ENCODE peak calls at places on chromosomes 6 and 20, in ten cellular contexts. I is heart left ventricle, V is right lobe of liver, H is endodermal cell, J is ovary, X is endothelial cell of umbilical vein, Y is WTC11, K is fibroblast of lung, D is AG04449, G is AG09309. C is an unnamed sample.

GRCh38 chr20:1033751-1034419 is 31.8 kb upstream of the RSPO4 start:
- DNase-seq in Y (no peak), K (no peak), I (no peak), G (no peak), X (no peak), V (no peak), J (no peak), H (no peak), D (no peak), C (peak)

GRCh38 chr20:24102290-24102689 is 113.7 kb upstream of the GGTLC1 start:
- DNase-seq in V (peak), J (no peak), I (no peak), H (peak), G (no peak), Y (peak), D (no peak), X (no peak), K (no peak), C (no peak)

GRCh38 chr20:32455901-32456701 is 98.0 kb downstream of the ASXL1 start:
- DNase-seq in V (no peak), K (no peak), I (peak), G (no peak), J (no peak), H (no peak), Y (no peak), D (no peak), X (no peak), C (peak)

GRCh38 chr6:86706449-86706848 is 230.9 kb upstream of the HTR1E start:
- DNase-seq in V (no peak), X (no peak), K (no peak), J (no peak), G (no peak), I (no peak), D (no peak), H (peak), Y (peak), C (no peak)

GRCh38 chr20:21019831-21020655 is 86.1 kb downstream of the LINC00237 start:
- DNase-seq in J (no peak), X (no peak), K (no peak), Y (no peak), I (no peak), G (no peak), D (no peak), V (no peak), H (no peak), C (no peak)

GRCh38 chr6:34475167-34476047 is 9.5 kb downstream of the PACSIN1 start:
- DNase-seq in H (no peak), J (no peak), I (no peak), V (no peak), Y (no peak), G (no peak), X (no peak), K (no peak), D (no peak), C (no peak)

GRCh38 chr6:157763129-157763893 is 59.7 kb upstream of the SNX9 start:
- DNase-seq in V (peak), I (no peak), G (no peak), Y (peak), X (peak), H (peak), D (no peak), J (peak), K (peak), C (peak)

GRCh38 chr6:5379647-5380242 is 118.4 kb downstream of the FARS2 start:
- DNase-seq in G (no peak), I (no peak), J (no peak), K (peak), V (no peak), D (no peak), X (peak), Y (peak), H (peak), C (no peak)

GRCh38 chr6:152293404-152293803 is 343.8 kb downstream of the SYNE1 start:
- DNase-seq in I (peak), H (no peak), D (no peak), J (no peak), V (no peak), X (no peak), Y (no peak), G (no peak), K (no peak), C (no peak)

GRCh38 chr6:422423-423061 is 31.0 kb downstream of the IRF4 start:
- DNase-seq in V (no peak), K (peak), I (no peak), Y (no peak), H (no peak), J (no peak), D (peak), G (peak), X (no peak), C (no peak)

GRCh38 chr6:49541210-49541724 is 9.2 kb upstream of the C6orf141 start:
- DNase-seq in G (peak), D (peak), H (no peak), K (peak), J (no peak), X (peak), Y (no peak), V (no peak), I (no peak), C (no peak)

GRCh38 chr6:137568067-137568466 is 73.9 kb upstream of the OLIG3 start:
- DNase-seq in Y (no peak), H (no peak), K (no peak), X (no peak), D (no peak), I (no peak), J (no peak), V (no peak), G (no peak), C (no peak)

GRCh38 chr6:115819506-115819905 is 241.2 kb downstream of the FRK start:
- DNase-seq in G (no peak), K (no peak), Y (no peak), X (no peak), I (no peak), V (no peak), H (no peak), D (no peak), J (no peak), C (no peak)

GRCh38 chr6:3202999-3203696 is 24.3 kb downstream of the TUBB2B start:
- DNase-seq in J (no peak), D (peak), X (no peak), G (peak), V (no peak), K (peak), I (no peak), Y (no peak), H (peak), C (no peak)

GRCh38 chr20:19992996-19993908 is 23.9 kb upstream of the NAA20 start:
- DNase-seq in I (no peak), Y (peak), K (peak), V (no peak), J (no peak), H (peak), G (peak), X (peak), D (peak), C (no peak)

GRCh38 chr6:56552212-56553130 is 90.2 kb downstream of the DST start:
- DNase-seq in K (no peak), X (no peak), V (no peak), D (peak), H (no peak), J (no peak), I (no peak), Y (no peak), G (no peak), C (no peak)

GRCh38 chr6:56550307-56550706 is 92.4 kb downstream of the DST start:
- DNase-seq in K (peak), V (no peak), Y (no peak), I (no peak), X (peak), D (no peak), G (no peak), H (no peak), J (no peak), C (no peak)

GRCh38 chr6:56551409-56552120 is 91.1 kb downstream of the DST start:
- DNase-seq in V (no peak), I (no peak), X (no peak), H (no peak), Y (no peak), G (no peak), J (no peak), K (no peak), D (no peak), C (no peak)

GRCh38 chr6:56547687-56548086 is 95.0 kb downstream of the DST start:
- DNase-seq in H (no peak), J (no peak), X (no peak), K (no peak), Y (no peak), D (no peak), G (no peak), V (no peak), I (no peak), C (no peak)

DNA sequence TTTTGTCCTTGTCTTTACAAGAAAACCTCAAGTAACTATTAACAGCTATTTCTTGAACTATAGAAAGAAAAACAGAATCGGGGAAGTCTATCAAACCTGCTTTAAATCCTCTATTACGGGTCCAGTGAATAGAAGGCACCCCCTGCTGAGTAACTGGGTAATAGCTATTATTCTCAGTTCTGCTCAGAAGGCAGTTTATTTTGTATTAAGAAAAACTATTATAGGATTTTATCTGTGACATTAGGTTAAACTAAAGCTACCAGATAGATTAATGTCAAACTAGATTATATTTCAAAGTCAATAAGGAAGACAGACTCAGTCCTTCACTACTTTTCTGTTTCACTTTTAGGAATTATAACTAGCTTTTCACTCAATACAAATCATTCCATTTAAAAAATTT is 93.7 kb downstream of the DST start:
- DNase-seq in D (no peak), Y (no peak), V (no peak), H (no peak), J (no peak), G (no peak), I (no peak), K (peak), X (peak), C (no peak)
- TF ChIP-seq CTCF in D (peak), Y (no peak), V (peak), H (no peak), J (no peak), G (peak), I (peak), K (peak), X (no peak), C (peak)

GRCh38 chr6:166774292-166774691 is 147.2 kb upstream of the RPS6KA2 start:
- DNase-seq in V (no peak), X (no peak), H (no peak), Y (no peak), J (no peak), G (no peak), I (no peak), K (no peak), D (no peak), C (no peak)
- TF ChIP-seq CTCF in V (no peak), X (no peak), H (no peak), Y (no peak), J (no peak), G (no peak), I (no peak), K (no peak), D (no peak), C (no peak)

GRCh38 chr6:42510795-42511194 is 53.0 kb upstream of the UBR2 start:
- DNase-seq in V (no peak), K (no peak), H (no peak), I (no peak), D (no peak), Y (no peak), J (no peak), G (no peak), X (no peak), C (no peak)
- TF ChIP-seq CTCF in V (no peak), K (peak), H (peak), I (no peak), D (no peak), Y (no peak), J (no peak), G (no peak), X (no peak), C (no peak)

GRCh38 chr6:43497129-43497396 is 13.1 kb downstream of the LRRC73 start:
- DNase-seq in J (no peak), G (no peak), D (no peak), H (no peak), X (no peak), K (no peak), Y (no peak), I (no peak), V (no peak), C (no peak)

GRCh38 chr6:43494321-43494720 is 15.8 kb downstream of the LRRC73 start:
- DNase-seq in K (no peak), J (no peak), I (no peak), V (no peak), D (no peak), G (no peak), Y (no peak), X (no peak), H (no peak), C (no peak)

GRCh38 chr6:43496370-43497128 is 13.6 kb downstream of the LRRC73 start:
- DNase-seq in K (peak), J (no peak), I (no peak), Y (peak), H (peak), D (no peak), X (peak), V (no peak), G (no peak), C (no peak)

GRCh38 chr6:43494766-43495165 is 15.4 kb downstream of the LRRC73 start:
- DNase-seq in K (no peak), V (no peak), D (no peak), J (no peak), I (no peak), H (no peak), Y (no peak), X (no peak), G (no peak), C (no peak)

GRCh38 chr6:43495409-43495941 is 14.7 kb downstream of the LRRC73 start:
- DNase-seq in V (no peak), J (no peak), G (no peak), D (no peak), Y (no peak), I (no peak), X (no peak), K (no peak), H (peak), C (no peak)
- TF ChIP-seq CTCF in V (no peak), J (no peak), G (peak), D (peak), Y (no peak), I (no peak), X (no peak), K (peak), H (peak), C (no peak)

GRCh38 chr6:111301914-111302313 is 181.1 kb downstream of the REV3L start:
- DNase-seq in H (no peak), K (no peak), G (no peak), X (no peak), D (no peak), J (no peak), V (no peak), Y (no peak), I (no peak), C (no peak)

GRCh38 chr6:111307275-111307858 is 175.7 kb downstream of the REV3L start:
- DNase-seq in I (no peak), X (no peak), V (no peak), G (no peak), D (no peak), J (no peak), H (no peak), Y (no peak), K (no peak), C (no peak)

GRCh38 chr6:111306104-111306888 is 176.7 kb downstream of the REV3L start:
- DNase-seq in D (no peak), K (no peak), X (no peak), I (no peak), Y (peak), H (peak), J (no peak), G (no peak), V (no peak), C (no peak)
- TF ChIP-seq CTCF in D (no peak), K (no peak), X (no peak), I (no peak), Y (no peak), H (no peak), J (no peak), G (peak), V (no peak), C (no peak)

GRCh38 chr6:109440325-109441068 is at the start of the genes PPIL6 and SMPD2:
- DNase-seq in G (peak), X (peak), V (peak), I (peak), J (peak), D (no peak), H (peak), Y (peak), K (peak), C (peak)
- TF ChIP-seq CTCF in G (peak), X (no peak), V (peak), I (peak), J (peak), D (peak), H (no peak), Y (peak), K (no peak), C (peak)

C was measured in CD14-positive monocyte.